ENCODE peak calls at places on chromosomes 12 and 14, in six cellular contexts. D is cardiac fibroblast, S is PC-3, P is A549, C is bronchial epithelial cell, Z is heart left ventricle. M is an unnamed sample.

GRCh38 chr14:60565211-60565610 is 56.3 kb downstream of the SIX6 start:
- DNase-seq in D (peak), S (peak), P (no peak), C (peak), Z (no peak), M (no peak)

GRCh38 chr12:105205322-105206048 is 30.5 kb downstream of the APPL2 start:
- DNase-seq in D (no peak), S (no peak), P (no peak), C (peak), Z (no peak), M (no peak)

GRCh38 chr12:106459124-106459523 is 101.6 kb downstream of the POLR3B start:
- DNase-seq in D (no peak), S (no peak), P (no peak), C (no peak), Z (no peak), M (no peak)

GRCh38 chr12:8658361-8658760 is 4.3 kb downstream of the MFAP5 start:
- DNase-seq in D (peak), S (peak), P (no peak), C (peak), Z (no peak), M (no peak)

GRCh38 chr14:105420976-105421674 is 1.5 kb downstream of the MTA1 start:
- DNase-seq in D (no peak), S (no peak), P (no peak), C (no peak), Z (no peak), M (no peak)

GRCh38 chr14:100470523-100470897 is 116.7 kb downstream of the BEGAIN start:
- DNase-seq in D (no peak), S (no peak), P (no peak), C (no peak), Z (no peak), M (no peak)

GRCh38 chr14:21087294-21088091 is 11.0 kb downstream of the ZNF219 start:
- DNase-seq in D (peak), S (peak), P (peak), C (peak), Z (no peak), M (peak)

GRCh38 chr14:24911324-24912095 is 138.4 kb downstream of the STXBP6 start:
- DNase-seq in D (peak), S (no peak), P (peak), C (peak), Z (no peak), M (no peak)

GRCh38 chr12:123723011-123723410 is 10.9 kb downstream of the ATP6V0A2 start:
- DNase-seq in D (no peak), S (no peak), P (no peak), C (peak), Z (no peak), M (no peak)

GRCh38 chr14:23492618-23493272 is 23.2 kb downstream of the NGDN start:
- DNase-seq in D (no peak), S (no peak), P (no peak), C (peak), Z (no peak), M (no peak)

GRCh38 chr14:105166571-105167302 is 1.8 kb downstream of the JAG2 start:
- DNase-seq in D (no peak), S (no peak), P (no peak), C (peak), Z (no peak), M (no peak)

GRCh38 chr12:43349863-43350262 is 202.1 kb downstream of the ADAMTS20 start:
- DNase-seq in D (peak), S (peak), P (peak), C (peak), Z (no peak), M (no peak)

GRCh38 chr12:55724940-55725309 is 3.9 kb downstream of the CD63 start:
- DNase-seq in D (no peak), S (no peak), P (no peak), C (no peak), Z (no peak), M (no peak)
- TF ChIP-seq CTCF in D (no peak), S (no peak), P (no peak), C (no peak), Z (no peak), M (no peak)

GRCh38 chr12:104166465-104166864 is 28.5 kb upstream of the NFYB start:
- DNase-seq in D (peak), S (no peak), P (no peak), C (no peak), Z (peak), M (no peak)
- TF ChIP-seq CTCF in D (no peak), S (no peak), P (no peak), C (no peak), Z (no peak), M (no peak)

DNA sequence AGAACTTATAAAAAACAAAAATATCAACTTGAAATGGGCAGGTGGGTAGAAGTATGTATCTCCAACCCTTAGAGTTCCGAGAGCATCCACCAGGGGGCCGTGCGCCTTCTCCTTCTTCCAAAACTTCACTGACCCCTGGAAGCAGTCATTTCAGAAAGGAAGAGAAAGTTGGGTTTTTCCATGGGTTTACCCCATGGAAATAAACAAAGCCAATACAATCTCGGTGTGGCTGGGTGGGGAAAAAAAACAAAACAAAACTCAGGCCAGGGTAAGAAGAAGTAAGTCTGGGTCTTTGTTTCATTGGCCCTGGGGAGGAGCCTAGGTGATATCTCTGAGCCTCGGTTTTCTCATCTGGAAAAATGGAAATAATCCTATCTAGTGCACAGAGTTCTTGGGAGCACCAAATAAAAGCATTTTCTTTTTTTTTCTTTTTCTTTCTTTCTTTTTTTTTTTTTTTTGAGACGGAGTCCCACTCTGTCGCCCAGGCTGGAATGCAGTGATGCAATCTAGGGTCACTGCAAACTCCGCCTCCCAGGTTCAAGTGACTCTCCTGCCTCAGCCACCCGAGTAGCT is 33.6 kb upstream of the HNF1A start:
- DNase-seq in D (peak), S (peak), P (peak), C (peak), Z (peak), M (peak)
- TF ChIP-seq CTCF in D (peak), S (peak), P (peak), C (peak), Z (peak), M (peak)

GRCh38 chr14:93015505-93015904 is 92.6 kb downstream of the CHGA start:
- DNase-seq in D (no peak), S (no peak), P (no peak), C (no peak), Z (no peak), M (no peak)
- TF ChIP-seq CTCF in D (no peak), S (no peak), P (no peak), C (no peak), Z (no peak), M (no peak)

GRCh38 chr14:49892636-49893308 is at the start of gene ARF6:
- DNase-seq in D (peak), S (peak), P (peak), C (peak), Z (peak), M (peak)
- TF ChIP-seq CTCF in D (no peak), S (no peak), P (peak), C (peak), Z (no peak), M (no peak)

GRCh38 chr12:20040844-20041243 is 327.5 kb upstream of the PDE3A start:
- DNase-seq in D (peak), S (no peak), P (no peak), C (no peak), Z (peak), M (no peak)
- TF ChIP-seq CTCF in D (no peak), S (no peak), P (no peak), C (no peak), Z (no peak), M (no peak)

GRCh38 chr12:53623986-53624385 is 2.2 kb downstream of the ATF7 start:
- DNase-seq in D (peak), S (peak), P (no peak), C (peak), Z (no peak), M (no peak)
- TF ChIP-seq CTCF in D (no peak), S (no peak), P (no peak), C (no peak), Z (no peak), M (no peak)

DNA sequence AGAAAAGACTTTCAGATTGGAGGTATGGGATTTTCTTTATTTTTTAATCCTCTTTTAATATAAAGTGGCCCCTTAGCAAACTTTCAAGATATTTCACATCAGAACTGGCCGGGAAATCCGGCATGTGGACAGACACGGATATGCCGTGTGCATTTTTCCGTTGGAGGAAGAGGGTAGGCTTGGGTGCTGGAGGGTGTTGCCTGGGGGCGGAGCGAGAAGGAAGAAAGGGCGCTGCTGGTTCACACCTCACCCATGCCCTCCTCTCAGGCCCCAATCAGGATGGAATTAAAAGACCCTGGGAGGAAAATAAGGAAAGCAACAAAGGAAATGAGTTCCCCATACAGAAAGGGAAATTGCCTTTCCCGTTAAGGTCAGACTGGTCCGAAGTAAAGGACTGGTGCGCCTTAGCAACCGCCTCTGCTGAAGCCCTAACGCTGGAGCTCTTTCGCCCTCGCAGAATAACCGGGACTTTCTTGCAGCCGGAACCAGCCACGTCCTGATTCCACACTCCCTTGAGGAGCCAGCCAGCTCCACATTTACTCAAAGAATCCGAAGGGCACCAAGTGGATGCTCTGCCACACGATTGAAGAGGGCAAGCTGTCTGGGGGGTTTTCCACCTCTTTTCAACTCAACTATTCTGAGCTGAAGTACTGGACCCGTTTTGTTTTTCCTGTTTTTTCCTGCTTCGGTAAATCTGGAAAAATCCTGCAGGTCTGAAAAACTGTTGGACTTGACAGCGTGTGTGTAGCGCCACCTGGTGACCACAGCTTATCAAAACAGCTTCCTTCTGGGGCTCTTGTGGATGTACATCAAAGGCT is 37.8 kb upstream of the BCL2L14 start:
- DNase-seq in D (peak), S (peak), P (peak), C (peak), Z (peak), M (peak)
- TF ChIP-seq CTCF in D (peak), S (peak), P (peak), C (peak), Z (peak), M (peak)

GRCh38 chr12:55970775-55971174 is 3.1 kb upstream of the RAB5B start:
- DNase-seq in D (peak), S (no peak), P (no peak), C (no peak), Z (no peak), M (no peak)

GRCh38 chr12:55974308-55974724 is 438 bp downstream of the RAB5B start:
- DNase-seq in D (peak), S (peak), P (peak), C (peak), Z (peak), M (peak)

GRCh38 chr12:55972045-55972843 is 1.6 kb upstream of the RAB5B start:
- DNase-seq in D (peak), S (peak), P (peak), C (peak), Z (no peak), M (no peak)

GRCh38 chr12:55972906-55973597 is 826 bp upstream of the RAB5B start:
- DNase-seq in D (peak), S (no peak), P (no peak), C (no peak), Z (no peak), M (no peak)

GRCh38 chr12:55973598-55974307 is at the start of gene RAB5B:
- DNase-seq in D (peak), S (peak), P (peak), C (peak), Z (peak), M (peak)
- TF ChIP-seq CTCF in D (peak), S (no peak), P (no peak), C (no peak), Z (peak), M (no peak)

GRCh38 chr12:17810399-17810798 is 279.6 kb downstream of the RERGL start:
- DNase-seq in D (no peak), S (no peak), P (no peak), C (no peak), Z (no peak), M (no peak)
- TF ChIP-seq CTCF in D (no peak), S (no peak), P (no peak), C (no peak), Z (no peak), M (no peak)

M was measured in activated CD8-positive, alpha-beta T cell treated with anti-CD3 and anti-CD28 coated beads for 36 hours.